ENCODE peak calls at places on chromosomes 11 and 22, in four cellular contexts. One of them, this sample, is unnamed.
A peak's percentile ranks its signal among the peaks of the same experiment; 100 is the strongest.

GRCh38 chr11:22346283-22346682 is 8.1 kb downstream of the SLC17A6 start:
- DNase-seq in HTR-8/SVneo: no peak
- DNase-seq in NCI-H2171 treated with DMSO at 0.1 percent for 48 hours: no peak
- DNase-seq in IMR-90: no peak
- DNase-seq in this sample: no peak

GRCh38 chr11:769887-770641 is 7.2 kb downstream of the GATD1 start:
- DNase-seq in HTR-8/SVneo: no peak
- DNase-seq in NCI-H2171 treated with DMSO at 0.1 percent for 48 hours: no peak
- DNase-seq in IMR-90: no peak
- DNase-seq in this sample: no peak

GRCh38 chr22:19048531-19048930 is 73.7 kb downstream of the DGCR2 start:
- DNase-seq in HTR-8/SVneo: no peak
- DNase-seq in IMR-90: no peak
- DNase-seq in NCI-H2171 treated with DMSO at 0.1 percent for 48 hours: no peak
- DNase-seq in this sample: no peak

GRCh38 chr22:26172389-26172990 is 3.2 kb downstream of the SEZ6L start:
- DNase-seq in NCI-H2171 treated with DMSO at 0.1 percent for 48 hours: peak; percentile 46
- DNase-seq in HTR-8/SVneo: peak; percentile 6
- DNase-seq in IMR-90: peak; percentile 4
- DNase-seq in this sample: no peak

GRCh38 chr11:40384991-40385390 is 1074.5 kb downstream of the LRRC4C start:
- DNase-seq in NCI-H2171 treated with DMSO at 0.1 percent for 48 hours: no peak
- DNase-seq in IMR-90: peak; percentile 79
- DNase-seq in HTR-8/SVneo: no peak
- DNase-seq in this sample: no peak

GRCh38 chr22:37817705-37818311 is 5.4 kb upstream of the GALR3 start:
- DNase-seq in NCI-H2171 treated with DMSO at 0.1 percent for 48 hours: peak; percentile 81
- DNase-seq in HTR-8/SVneo: peak; percentile 68
- DNase-seq in IMR-90: peak; percentile 68
- DNase-seq in this sample: peak; percentile 91

GRCh38 chr11:129788278-129788677 is 27.4 kb upstream of the TMEM45B start:
- DNase-seq in HTR-8/SVneo: no peak
- DNase-seq in NCI-H2171 treated with DMSO at 0.1 percent for 48 hours: no peak
- DNase-seq in IMR-90: no peak
- DNase-seq in this sample: no peak

GRCh38 chr11:19232910-19233503 is 7.7 kb downstream of the E2F8 start:
- DNase-seq in HTR-8/SVneo: peak; percentile 30
- DNase-seq in NCI-H2171 treated with DMSO at 0.1 percent for 48 hours: no peak
- DNase-seq in IMR-90: peak; percentile 87
- DNase-seq in this sample: no peak

GRCh38 chr11:15655552-15655951 is 540.8 kb downstream of the INSC start:
- DNase-seq in HTR-8/SVneo: no peak
- DNase-seq in IMR-90: no peak
- DNase-seq in NCI-H2171 treated with DMSO at 0.1 percent for 48 hours: no peak
- DNase-seq in this sample: peak; percentile 82

GRCh38 chr11:128565881-128566280 is 21.5 kb downstream of the ETS1 start:
- DNase-seq in NCI-H2171 treated with DMSO at 0.1 percent for 48 hours: no peak
- DNase-seq in HTR-8/SVneo: no peak
- DNase-seq in IMR-90: no peak
- DNase-seq in this sample: no peak

GRCh38 chr22:21771631-21771976 is 36.0 kb upstream of the YPEL1 start:
- DNase-seq in HTR-8/SVneo: no peak
- DNase-seq in IMR-90: no peak
- DNase-seq in NCI-H2171 treated with DMSO at 0.1 percent for 48 hours: no peak
- DNase-seq in this sample: no peak

This sample was measured in Peyer's patch.